ENCODE peak calls at places on chromosomes 2 and 18, in nine cellular contexts. T is neuronal stem cell, O is K562, K is IMR-90, Z is cardiac muscle cell, N is SJCRH30, H is mammary epithelial cell, G is tibial artery, B is dorsolateral prefrontal cortex. E is an unnamed sample.

GRCh38 chr2:200306969-200307811 is 697 bp downstream of the SPATS2L start:
- DNase-seq in G (peak; percentile 23), Z (peak; percentile 57), N (peak; percentile 51), K (no peak), O (peak; percentile 55), H (peak; percentile 53), B (peak; percentile 74), T (peak; percentile 50), E (peak; percentile 66)

GRCh38 chr2:47026738-47027531 is 111.3 kb upstream of the MCFD2 start:
- DNase-seq in N (no peak), K (no peak), T (no peak), Z (no peak), H (peak; percentile 42), G (no peak), O (no peak), B (no peak), E (no peak)

GRCh38 chr2:123061534-123061933 is 963.6 kb upstream of the CNTNAP5 start:
- DNase-seq in H (no peak), Z (no peak), B (no peak), T (peak; percentile 69), O (no peak), N (no peak), G (no peak), K (no peak), E (no peak)

GRCh38 chr18:48835119-48835518 is 115.6 kb downstream of the SMAD7 start:
- DNase-seq in Z (no peak), O (no peak), K (no peak), B (peak; percentile 10), T (no peak), G (no peak), H (no peak), N (peak; percentile 16), E (no peak)

GRCh38 chr2:85785027-85785822 is 31.4 kb downstream of the ATOH8 start:
- DNase-seq in H (no peak), O (no peak), K (peak; percentile 23), T (no peak), B (peak; percentile 44), G (peak; percentile 65), N (peak; percentile 96), Z (peak; percentile 97), E (no peak)

GRCh38 chr18:62164855-62165487 is 21.9 kb downstream of the PIGN start:
- DNase-seq in K (no peak), B (no peak), Z (peak; percentile 2), G (no peak), N (no peak), T (no peak), O (peak; percentile 8), H (no peak), E (no peak)

GRCh38 chr2:199381531-199381930 is 76.2 kb downstream of the SATB2 start:
- DNase-seq in K (no peak), H (no peak), G (no peak), N (no peak), T (no peak), B (no peak), Z (no peak), O (no peak), E (no peak)

GRCh38 chr2:95181774-95182173 is 16.2 kb downstream of the ZNF2 start:
- DNase-seq in O (no peak), N (no peak), K (no peak), T (no peak), B (no peak), H (no peak), G (no peak), Z (no peak), E (no peak)

GRCh38 chr2:61763605-61764034 is 90.2 kb downstream of the FAM161A start:
- DNase-seq in T (no peak), Z (peak; percentile 93), H (no peak), K (peak; percentile 89), G (peak; percentile 78), B (peak; percentile 82), N (peak; percentile 79), O (peak; percentile 74), E (peak; percentile 78)

DNA sequence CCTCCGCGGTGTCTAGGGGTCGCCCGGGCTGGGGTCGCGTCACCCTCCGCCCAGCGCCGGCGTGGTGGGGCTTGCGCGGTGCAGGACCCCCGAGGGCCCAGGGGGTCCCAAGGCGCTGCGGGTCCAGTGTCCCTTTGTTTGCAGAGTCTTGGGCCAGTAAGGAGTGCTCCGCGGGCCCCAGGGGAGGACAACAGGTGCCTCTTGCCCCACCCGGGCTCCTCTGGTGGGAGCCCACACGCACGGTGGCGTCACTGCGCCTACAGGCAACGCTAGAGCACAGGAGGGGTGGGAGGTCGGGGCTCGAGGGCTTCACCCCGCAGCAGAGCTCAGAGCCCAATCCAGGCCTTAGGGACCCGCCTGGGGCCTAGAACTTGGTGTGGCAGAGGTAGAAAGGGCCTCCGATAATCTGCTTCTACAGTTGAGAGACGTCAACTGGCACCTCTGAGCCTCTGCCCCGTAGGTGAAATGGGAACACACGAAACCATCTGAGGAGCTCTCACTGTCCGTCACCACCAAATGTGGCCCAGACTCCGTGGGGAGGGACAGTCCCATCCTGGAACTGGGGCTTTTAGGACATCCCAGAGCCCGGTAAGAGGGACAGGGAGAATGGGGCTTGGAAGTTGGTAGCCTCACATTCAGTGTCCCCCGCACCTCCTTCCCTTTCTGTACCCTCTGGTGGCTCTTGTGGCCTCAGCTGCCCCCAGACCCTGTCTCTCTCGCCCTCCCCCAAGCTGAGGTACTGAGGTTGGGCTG is 1.4 kb downstream of the ARID5A start:
- DNase-seq in N (no peak), G (no peak), K (no peak), B (peak; percentile 41), O (no peak), H (no peak), T (peak; percentile 23), Z (no peak), E (no peak)
- H3K4me3 ChIP-seq in N (peak overlapping the region; percentile 88), G (peak overlapping the region; percentile 88), K (peak overlapping the region; percentile 84), B (peak overlapping the region; percentile 88), O (peak overlapping the region; percentile 81), H (peak overlapping the region; percentile 56), T (peak overlapping the region; percentile 62), Z (peak overlapping the region; percentile 94), E (peak overlapping the region; percentile 98)

DNA sequence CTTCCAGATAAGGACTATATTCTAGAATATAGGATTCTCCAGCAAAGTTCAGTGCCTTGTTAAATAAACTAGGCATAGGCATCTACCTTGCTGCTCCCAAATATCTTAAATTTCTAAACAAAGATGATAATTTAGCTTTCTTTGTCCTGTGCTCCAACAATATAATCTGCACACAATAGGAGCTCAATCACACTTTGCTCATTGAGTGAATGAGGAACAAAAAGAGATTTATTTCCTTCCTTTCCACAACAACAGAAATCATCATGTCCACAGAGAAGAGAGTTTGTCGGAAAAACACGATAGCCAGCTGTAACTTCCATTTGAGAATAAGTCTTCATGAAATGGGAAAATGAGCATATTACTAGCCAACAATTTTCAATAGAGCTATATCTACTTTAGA is 256.7 kb downstream of the TCF4 start:
- DNase-seq in Z (no peak), G (no peak), T (no peak), K (no peak), O (no peak), B (no peak), H (no peak), N (no peak), E (no peak)
- H3K27ac ChIP-seq in Z (no peak overlapping the region), G (no peak overlapping the region), T (no peak overlapping the region), K (no peak overlapping the region), O (no peak overlapping the region), B (peak overlapping the region; percentile 63), H (no peak overlapping the region), N (no peak overlapping the region), E (no peak overlapping the region)

GRCh38 chr2:219511547-219512325 is 2.5 kb upstream of the ASIC4 start:
- DNase-seq in B (no peak), N (peak; percentile 67), H (no peak), O (peak; percentile 48), T (no peak), K (no peak), Z (peak; percentile 25), G (no peak), E (no peak)

GRCh38 chr2:219508933-219509779 is 5.1 kb upstream of the ASIC4 start:
- DNase-seq in N (no peak), T (no peak), G (no peak), K (no peak), B (no peak), H (no peak), Z (peak; percentile 11), O (no peak), E (no peak)

GRCh38 chr2:219509780-219510511 is 4.3 kb upstream of the ASIC4 start:
- DNase-seq in N (peak; percentile 85), O (peak; percentile 92), K (peak; percentile 45), T (no peak), Z (peak; percentile 69), B (peak; percentile 71), G (peak; percentile 49), H (no peak), E (peak; percentile 56)

GRCh38 chr2:219512524-219513216 is 1.6 kb upstream of the ASIC4 start:
- DNase-seq in G (no peak), O (no peak), B (no peak), N (peak; percentile 81), H (no peak), Z (no peak), K (no peak), T (no peak), E (no peak)

GRCh38 chr2:219510512-219511135 is 3.7 kb upstream of the ASIC4 start:
- DNase-seq in G (no peak), Z (no peak), H (no peak), O (no peak), B (no peak), T (no peak), K (no peak), N (no peak), E (no peak)
- H3K4me3 ChIP-seq in G (no peak overlapping the region), Z (no peak overlapping the region), H (no peak overlapping the region), O (no peak overlapping the region), B (peak overlapping the region; percentile 54), T (no peak overlapping the region), K (no peak overlapping the region), N (peak overlapping the region; percentile 47), E (no peak overlapping the region)

DNA sequence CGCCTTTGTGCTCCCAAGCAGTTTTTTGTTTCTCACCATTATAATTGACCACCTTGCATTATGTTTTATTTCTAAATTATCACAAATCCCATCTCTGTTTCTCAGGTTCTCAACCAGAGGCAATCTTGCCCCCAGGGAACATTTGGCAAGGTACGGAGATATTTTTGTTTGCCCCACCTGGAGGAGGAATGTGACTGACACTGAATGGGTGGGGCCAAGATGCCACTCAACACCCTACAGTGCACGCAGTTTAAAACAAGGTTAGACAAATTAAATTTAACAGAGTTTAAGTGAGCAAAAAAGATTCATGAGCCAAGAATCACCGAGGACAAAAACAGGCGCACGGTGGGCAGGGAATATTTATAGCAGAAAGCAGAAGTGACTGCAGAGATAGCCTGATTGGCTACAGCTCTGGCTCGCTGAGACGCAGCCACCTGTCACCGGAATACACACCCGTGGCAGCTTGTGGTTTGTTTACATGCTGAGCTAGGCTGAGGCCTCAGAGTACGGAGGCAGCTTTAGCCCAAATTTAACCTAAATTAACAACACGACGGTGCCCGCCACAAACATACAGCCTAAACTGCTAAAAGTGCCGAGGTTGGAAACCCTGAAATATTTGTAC is 150.0 kb upstream of the ALKAL2 start:
- DNase-seq in O (peak; percentile 17), K (no peak), N (peak; percentile 57), Z (no peak), B (no peak), H (no peak), T (no peak), G (no peak), E (no peak)
- H3K27ac ChIP-seq in O (no peak overlapping the region), K (no peak overlapping the region), N (no peak overlapping the region), Z (no peak overlapping the region), B (no peak overlapping the region), H (no peak overlapping the region), T (no peak overlapping the region), G (no peak overlapping the region), E (no peak overlapping the region)

E was measured in right lobe of liver.